ENCODE peak calls at places on chromosomes 4 and X, in six cellular contexts. V is H9, H is A549, S is thoracic aorta, P is suprapubic skin, G is IMR-90. Y is an unnamed sample.

GRCh38 chr4:37522996-37523395 is 163.2 kb downstream of the RELL1 start:
- DNase-seq in V (no peak), H (no peak), S (no peak), P (no peak), G (no peak), Y (no peak)

GRCh38 chrX:43882294-43882681 is at the start of gene MAOB:
- DNase-seq in V (peak; percentile 45), H (no peak), S (no peak), P (no peak), G (no peak), Y (peak; percentile 66)

GRCh38 chr4:114603455-114603854 is 4.8 kb downstream of the UGT8 start:
- DNase-seq in V (no peak), H (no peak), S (no peak), P (no peak), G (no peak), Y (no peak)

GRCh38 chr4:55545681-55546632 is 752 bp downstream of the CLOCK start:
- DNase-seq in V (peak; percentile 55), H (peak; percentile 67), S (peak; percentile 24), P (peak; percentile 84), G (peak; percentile 62), Y (peak; percentile 89)

GRCh38 chrX:48910926-48911406 is 480 bp downstream of the SLC35A2 start:
- DNase-seq in V (no peak), H (no peak), S (no peak), P (no peak), G (peak; percentile 21), Y (no peak)

GRCh38 chr4:153465583-153465921 is 608 bp upstream of the TMEM131L start:
- DNase-seq in V (no peak), H (peak; percentile 61), S (peak; percentile 24), P (peak; percentile 71), G (peak; percentile 61), Y (no peak)

GRCh38 chr4:128512161-128512560 is 224.5 kb upstream of the PGRMC2 start:
- DNase-seq in V (no peak), H (no peak), S (no peak), P (no peak), G (no peak), Y (no peak)

GRCh38 chr4:41620594-41621256 is 82.8 kb downstream of the LIMCH1 start:
- DNase-seq in V (peak; percentile 45), H (no peak), S (no peak), P (no peak), G (no peak), Y (peak; percentile 73)

GRCh38 chrX:47068720-47069119 is 9.5 kb upstream of the RGN start:
- DNase-seq in V (no peak), H (no peak), S (no peak), P (no peak), G (no peak), Y (no peak)

GRCh38 chr4:24763631-24764302 is 31.6 kb upstream of the SOD3 start:
- DNase-seq in V (no peak), H (peak; percentile 18), S (no peak), P (no peak), G (peak; percentile 74), Y (no peak)

GRCh38 chrX:86148024-86148511 is at the start of gene DACH2:
- DNase-seq in V (peak; percentile 92), H (peak; percentile 71), S (peak; percentile 3), P (peak; percentile 69), G (peak; percentile 74), Y (peak; percentile 84)

GRCh38 chr4:1564535-1565375 is 119.4 kb downstream of the FAM53A start:
- DNase-seq in V (no peak), H (no peak), S (no peak), P (no peak), G (no peak), Y (no peak)

GRCh38 chr4:3407930-3408792 is 33.6 kb upstream of the HGFAC start:
- DNase-seq in V (peak; percentile 20), H (no peak), S (no peak), P (peak; percentile 46), G (no peak), Y (peak; percentile 34)

GRCh38 chr4:20348411-20348810 is 96.7 kb downstream of the SLIT2 start:
- DNase-seq in V (no peak), H (no peak), S (no peak), P (no peak), G (no peak), Y (no peak)

GRCh38 chr4:20351360-20352171 is 99.9 kb downstream of the SLIT2 start:
- DNase-seq in V (no peak), H (no peak), S (no peak), P (no peak), G (no peak), Y (no peak)

GRCh38 chr4:20352172-20352431 is 100.4 kb downstream of the SLIT2 start:
- DNase-seq in V (no peak), H (no peak), S (no peak), P (no peak), G (no peak), Y (no peak)

GRCh38 chr4:20347526-20347925 is 95.8 kb downstream of the SLIT2 start:
- DNase-seq in V (no peak), H (no peak), S (no peak), P (no peak), G (no peak), Y (no peak)
- H3K27ac ChIP-seq in V (no peak overlapping the region), H (no peak overlapping the region), S (no peak overlapping the region), P (no peak overlapping the region), G (no peak overlapping the region), Y (no peak overlapping the region)

GRCh38 chr4:113159901-113160545 is 110.6 kb downstream of the ANK2 start:
- DNase-seq in V (no peak), H (no peak), S (no peak), P (no peak), G (no peak), Y (no peak)
- H3K27ac ChIP-seq in V (no peak overlapping the region), H (no peak overlapping the region), S (no peak overlapping the region), P (peak overlapping the region; percentile 54), G (no peak overlapping the region), Y (no peak overlapping the region)

GRCh38 chr4:46274717-46275116 is 115.2 kb downstream of the GABRA2 start:
- DNase-seq in V (no peak), H (no peak), S (no peak), P (no peak), G (no peak), Y (no peak)
- H3K27ac ChIP-seq in V (no peak overlapping the region), H (no peak overlapping the region), S (no peak overlapping the region), P (no peak overlapping the region), G (no peak overlapping the region), Y (no peak overlapping the region)

GRCh38 chr4:39320381-39321115 is 45.6 kb downstream of the RFC1 start:
- DNase-seq in V (no peak), H (no peak), S (no peak), P (no peak), G (peak; percentile 56), Y (no peak)
- H3K27ac ChIP-seq in V (no peak overlapping the region), H (peak overlapping the region; percentile 84), S (no peak overlapping the region), P (no peak overlapping the region), G (no peak overlapping the region), Y (no peak overlapping the region)

GRCh38 chrX:153703036-153703370 is 15.3 kb downstream of the SLC6A8 start:
- DNase-seq in V (no peak), H (no peak), S (no peak), P (no peak), G (peak; percentile 75), Y (no peak)
- H3K27ac ChIP-seq in V (no peak overlapping the region), H (no peak overlapping the region), S (no peak overlapping the region), P (no peak overlapping the region), G (no peak overlapping the region), Y (no peak overlapping the region)

DNA sequence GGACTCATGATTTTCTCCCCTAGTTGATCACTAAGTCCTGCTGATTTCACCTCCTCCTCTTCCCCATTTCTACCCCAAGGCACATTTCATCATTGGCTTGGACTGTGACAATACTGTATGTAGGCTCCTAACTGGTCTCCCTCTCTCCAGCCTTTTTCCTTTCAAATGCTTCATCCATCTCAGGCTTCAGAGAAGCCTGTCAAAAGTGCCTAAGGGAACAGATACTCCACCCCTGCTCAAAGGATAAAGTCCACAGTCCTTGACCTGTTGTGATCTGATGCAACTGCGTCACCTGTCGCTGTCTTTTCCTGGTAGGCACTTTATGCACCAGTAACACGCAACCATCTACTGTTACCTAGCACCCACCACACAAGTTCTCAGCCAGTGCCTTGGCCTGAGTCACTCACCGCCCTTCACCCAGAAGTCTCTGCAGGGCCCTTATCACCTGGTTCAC is 12.8 kb downstream of the SCARB2 start:
- DNase-seq in V (no peak), H (no peak), S (no peak), P (no peak), G (no peak), Y (no peak)
- H3K27ac ChIP-seq in V (no peak overlapping the region), H (no peak overlapping the region), S (no peak overlapping the region), P (no peak overlapping the region), G (no peak overlapping the region), Y (no peak overlapping the region)

DNA sequence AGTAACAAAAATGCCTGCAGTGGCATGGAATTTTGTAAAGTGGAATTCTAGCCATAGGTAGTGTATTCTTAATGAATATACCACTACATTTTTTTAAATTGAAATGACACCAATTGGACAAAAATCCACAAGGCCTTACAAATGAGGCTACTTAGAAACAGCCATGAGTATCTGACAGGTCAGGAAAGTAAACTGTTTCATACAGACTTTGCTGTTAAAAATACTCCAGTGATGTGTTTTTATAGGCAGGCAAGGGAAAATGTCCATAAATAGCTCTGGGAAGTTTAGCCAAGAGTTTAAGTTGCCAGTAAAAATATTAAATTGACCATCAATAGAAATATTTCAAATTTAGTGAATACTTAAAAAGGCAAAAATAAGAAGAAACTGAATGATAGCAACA is 41.8 kb upstream of the PDLIM5 start:
- DNase-seq in V (no peak), H (no peak), S (no peak), P (no peak), G (no peak), Y (no peak)
- H3K27ac ChIP-seq in V (no peak overlapping the region), H (peak overlapping the region; percentile 70), S (peak overlapping the region; percentile 88), P (no peak overlapping the region), G (no peak overlapping the region), Y (peak overlapping the region; percentile 80)

DNA sequence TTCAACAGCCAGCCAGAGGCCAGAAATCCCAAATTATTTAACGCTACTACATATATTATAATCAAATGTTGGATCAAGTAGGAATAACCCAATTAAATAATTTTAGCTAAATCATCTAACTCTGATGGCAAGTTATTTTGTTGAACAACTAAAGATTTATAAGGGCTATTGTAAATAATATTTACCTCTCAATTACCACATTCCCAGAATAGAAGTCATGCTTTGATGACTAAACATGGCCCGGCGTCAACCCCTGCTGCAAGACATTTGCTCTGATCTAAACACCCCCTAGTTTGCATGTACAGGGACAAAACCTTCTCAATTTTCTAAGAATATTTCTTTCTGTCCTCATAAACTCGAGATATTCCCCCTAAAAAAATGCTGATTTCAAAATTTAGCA is 14.2 kb downstream of the VEGFC start:
- DNase-seq in V (no peak), H (peak; percentile 55), S (no peak), P (peak; percentile 60), G (peak; percentile 83), Y (no peak)
- H3K27ac ChIP-seq in V (no peak overlapping the region), H (peak overlapping the region; percentile 89), S (no peak overlapping the region), P (peak overlapping the region; percentile 26), G (peak overlapping the region; percentile 57), Y (no peak overlapping the region)

Y was measured in ascending aorta.